ENCODE peak calls at places on chromosome 5, in five cellular contexts. E, I, J, Y and N are unnamed samples. For H3K4me1, the result is how much of the 10 kb centered on the place peaks cover.

GRCh38 chr5:153827407-153827806 is 211.3 kb downstream of the FAM114A2 start:
- DNase-seq in I (no peak), J (no peak), Y (no peak), E (no peak), N (no peak)

GRCh38 chr5:83220331-83220730 is 143.0 kb downstream of the XRCC4 start:
- DNase-seq in E (no peak), J (no peak), I (no peak), Y (no peak), N (no peak)

GRCh38 chr5:116574682-116575634 is at the start of gene SEMA6A:
- DNase-seq in J (peak), Y (peak), I (peak), E (peak), N (peak)

GRCh38 chr5:80266566-80266965 is 10.7 kb upstream of the SERINC5 start:
- DNase-seq in E (no peak), J (no peak), Y (no peak), I (no peak), N (no peak)

GRCh38 chr5:178384815-178385471 is 152.3 kb upstream of the PHYKPL start:
- DNase-seq in J (no peak), E (no peak), Y (no peak), I (no peak), N (no peak)

GRCh38 chr5:44292736-44293135 is 96.5 kb downstream of the FGF10 start:
- DNase-seq in E (no peak), I (no peak), Y (no peak), J (no peak), N (no peak)

GRCh38 chr5:150107909-150108447 is 21.6 kb upstream of the CSF1R start:
- DNase-seq in I (no peak), E (no peak), Y (peak), J (no peak), N (no peak)

GRCh38 chr5:146124580-146124979 is 19.2 kb upstream of the PLAC8L1 start:
- DNase-seq in J (no peak), E (no peak), I (no peak), Y (no peak), N (no peak)

GRCh38 chr5:25334288-25334790 is 689.6 kb upstream of the CDH10 start:
- DNase-seq in Y (no peak), I (no peak), E (no peak), J (no peak), N (no peak)

GRCh38 chr5:75167345-75167744 is 69.3 kb downstream of the ANKRD31 start:
- DNase-seq in I (no peak), E (no peak), J (no peak), Y (no peak), N (no peak)

GRCh38 chr5:97121848-97122247 is 20.6 kb downstream of the LIX1 start:
- DNase-seq in I (no peak), J (no peak), E (no peak), Y (no peak), N (no peak)

GRCh38 chr5:72559866-72560766 is 52.9 kb upstream of the ZNF366 start:
- DNase-seq in Y (no peak), E (no peak), J (no peak), I (no peak), N (no peak)

GRCh38 chr5:23507278-23507685 is at the start of gene PRDM9:
- DNase-seq in E (peak), I (no peak), Y (peak), J (peak), N (peak)

GRCh38 chr5:54516051-54516645 is 1.4 kb upstream of the SNX18 start:
- DNase-seq in J (no peak), I (no peak), E (no peak), Y (no peak), N (no peak)

GRCh38 chr5:1799110-1799601 is 481 bp downstream of the MRPL36 start:
- DNase-seq in J (no peak), Y (no peak), I (peak), E (peak), N (no peak)

GRCh38 chr5:78547731-78548189 is 100.8 kb downstream of the LHFPL2 start:
- DNase-seq in J (no peak), E (peak), Y (peak), I (peak), N (peak)

GRCh38 chr5:156826150-156826549 is 23.9 kb upstream of the PPP1R2B start:
- DNase-seq in E (no peak), J (no peak), Y (no peak), I (no peak), N (no peak)

GRCh38 chr5:103006921-103007320 is 113.0 kb downstream of the GIN1 start:
- DNase-seq in J (no peak), E (no peak), I (no peak), Y (no peak), N (no peak)

GRCh38 chr5:139708434-139708849 is 60.3 kb downstream of the CXXC5 start:
- DNase-seq in J (peak), I (no peak), E (no peak), Y (no peak), N (no peak)

GRCh38 chr5:110507972-110508371 is 218.5 kb downstream of the TMEM232 start:
- DNase-seq in J (no peak), I (no peak), E (no peak), Y (no peak), N (no peak)

GRCh38 chr5:76801803-76802195 is 17.0 kb upstream of the F2RL1 start:
- DNase-seq in E (no peak), Y (no peak), J (no peak), I (no peak), N (no peak)

GRCh38 chr5:60977956-60978737 is 33.1 kb downstream of the NDUFAF2 start:
- DNase-seq in I (no peak), E (no peak), J (no peak), Y (no peak), N (no peak)

GRCh38 chr5:159601216-159601615 is 270.9 kb upstream of the IL12B start:
- DNase-seq in Y (no peak), I (no peak), J (no peak), E (no peak), N (no peak)

GRCh38 chr5:125298711-125299379 is 552.4 kb upstream of the ZNF608 start:
- DNase-seq in E (no peak), J (no peak), I (no peak), Y (no peak), N (no peak)

GRCh38 chr5:51043740-51044139 is 339.5 kb upstream of the ISL1 start:
- DNase-seq in I (no peak), J (no peak), E (no peak), Y (no peak), N (no peak)

GRCh38 chr5:115321309-115321708 is 24.9 kb upstream of the CCDC112 start:
- DNase-seq in E (no peak), I (no peak), J (no peak), Y (no peak), N (no peak)

GRCh38 chr5:101018299-101018698 is 115.2 kb upstream of the ST8SIA4 start:
- DNase-seq in Y (no peak), E (no peak), J (no peak), I (no peak), N (no peak)

DNA sequence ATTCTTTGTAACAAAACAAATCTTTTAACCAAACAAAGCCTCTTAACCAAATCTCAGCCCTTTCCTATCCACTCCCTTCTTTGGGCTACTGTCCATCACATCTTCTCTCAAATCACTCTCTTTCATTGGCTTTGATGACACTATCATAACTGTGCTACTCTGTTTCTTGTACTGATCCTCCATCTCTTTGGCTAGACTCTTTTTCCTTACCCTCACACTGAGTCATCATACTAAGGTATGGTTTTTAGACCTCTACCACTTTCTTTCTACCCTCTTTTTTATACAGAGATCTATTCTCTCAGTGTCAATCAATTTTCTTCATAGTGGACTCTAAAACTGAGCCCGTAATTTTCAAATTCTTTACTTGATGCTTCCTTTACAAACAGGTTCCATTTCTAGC is 174.9 kb downstream of the RAPGEF6 start:
- DNase-seq in Y (no peak), I (no peak), E (no peak), J (no peak), N (no peak)
- TF ChIP-seq POLR2A in Y (no peak), I (no peak), E (no peak), J (no peak), N (no peak)

GRCh38 chr5:132489871-132490483 is 596 bp downstream of the IRF1 start:
- DNase-seq in E (peak), I (peak), Y (peak), J (no peak), N (peak)

GRCh38 chr5:132491368-132492364 is 1.1 kb upstream of the IRF1 start:
- DNase-seq in J (peak), Y (peak), I (no peak), E (peak), N (no peak)

GRCh38 chr5:132489051-132489770 is 1.4 kb downstream of the IRF1 start:
- DNase-seq in I (no peak), E (peak), Y (peak), J (no peak), N (peak)

GRCh38 chr5:132492386-132492785 is 1.8 kb upstream of the IRF1 start:
- DNase-seq in Y (no peak), E (peak), I (no peak), J (no peak), N (no peak)

DNA sequence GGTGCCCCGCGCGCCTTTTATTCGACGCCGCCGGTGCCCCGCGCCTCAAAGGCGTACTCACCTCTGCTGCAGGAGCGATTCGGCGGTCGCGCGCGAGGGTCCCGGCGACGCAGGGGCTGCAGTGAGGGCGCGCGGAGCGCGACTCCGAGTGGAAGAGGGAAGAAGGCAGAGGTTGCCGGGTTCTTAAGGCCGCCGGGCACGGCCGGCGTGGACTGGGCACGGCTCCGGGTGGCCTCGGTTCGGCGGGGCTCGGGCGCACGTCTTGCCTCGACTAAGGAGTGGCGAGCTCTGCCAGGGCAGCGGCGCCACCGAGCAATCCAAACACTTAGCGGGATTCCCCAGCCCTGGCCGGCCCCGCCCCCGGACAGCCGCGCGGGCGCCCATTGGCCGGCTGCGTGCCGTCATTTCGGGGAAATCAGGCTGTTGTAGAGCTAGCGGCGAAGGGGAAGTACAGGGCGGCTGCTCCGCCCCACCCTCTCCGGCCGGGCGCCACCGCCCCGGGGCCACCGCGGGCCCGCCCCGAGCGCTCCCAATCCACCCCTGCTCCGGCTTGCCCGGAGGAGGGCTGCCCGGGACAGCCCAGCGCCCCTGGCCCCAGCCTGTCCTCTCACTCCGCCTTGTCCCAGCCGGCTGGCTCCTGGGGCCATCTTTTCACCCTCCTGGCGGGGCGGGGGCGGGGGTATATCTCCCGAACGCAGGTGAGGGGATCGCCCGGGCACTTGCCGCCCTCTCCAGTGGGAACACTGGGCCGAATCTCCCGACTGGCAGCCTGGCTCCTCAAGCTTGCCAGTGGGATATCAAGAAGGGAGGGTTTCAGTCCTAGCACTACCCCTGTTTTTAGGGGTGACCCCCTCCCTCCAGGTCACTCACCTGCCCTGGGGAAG is at the start of gene IRF1:
- DNase-seq in I (peak), Y (peak), J (peak), E (peak), N (peak)
- H3K27ac ChIP-seq in I (peak), Y (peak), J (peak), E (peak), N (peak)

GRCh38 chr5:143085319-143085917 is 315.2 kb downstream of the ARHGAP26 start:
- DNase-seq in Y (no peak), E (no peak), J (no peak), I (no peak), N (no peak)
- H3K4me1 ChIP-seq in Y (under half), E (under half), J (under half), I (under half), N (under half)

GRCh38 chr5:53113947-53114346 is 4.4 kb upstream of the MOCS2 start:
- DNase-seq in I (no peak), Y (no peak), J (no peak), E (no peak), N (no peak)
- TF ChIP-seq POLR2A in I (no peak), Y (no peak), J (no peak), E (no peak), N (no peak)

GRCh38 chr5:141560141-141560540 is 58.7 kb downstream of the DIAPH1 start:
- DNase-seq in J (no peak), I (no peak), E (no peak), Y (no peak), N (peak)
- H3K27ac ChIP-seq in J (peak), I (no peak), E (peak), Y (peak), N (peak)

DNA sequence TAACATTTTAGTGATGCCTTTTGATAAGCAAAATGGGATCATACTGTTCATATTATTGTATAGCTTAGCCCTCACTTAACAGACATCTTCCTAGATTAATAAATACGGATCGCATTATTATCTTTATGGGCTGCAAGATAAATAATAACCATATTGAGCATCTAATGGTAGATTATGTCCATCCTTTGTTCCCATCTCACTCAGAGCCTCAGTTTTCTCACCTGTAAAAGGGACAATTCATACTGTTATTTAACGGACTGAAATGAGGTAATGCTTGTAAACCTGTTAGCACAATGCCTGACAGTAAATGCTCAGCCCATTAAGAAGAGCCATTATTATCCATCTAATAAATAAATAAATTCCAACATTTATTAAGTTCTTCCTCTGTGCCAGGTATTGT is 3.0 kb upstream of the RPL26L1 start:
- DNase-seq in Y (no peak), I (no peak), J (no peak), E (no peak), N (no peak)
- H3K4me1 ChIP-seq in Y (under half), I (under half), J (under half), E (under half), N (under half)